ENCODE peak calls at places on chromosome 6, in eight cellular contexts. D is fibroblast of lung; G is activated naive CD4-positive, alpha-beta T cell; H is KG1; K is activated effector memory CD4-positive, alpha-beta T cell treated with anti-CD3 and anti-CD28 coated beads, Interleukin-2, amount 50 U/mL, for 16 hours; N is NCI-H1436 treated with DMSO at 0.1 percent for 48 hours; P is GM13976; Z is SW480. O is an unnamed sample.

GRCh38 chr6:42505377-42505702 is 53.6 kb upstream of the TRERF1 start:
- DNase-seq in H (no peak), Z (no peak), P (no peak), G (no peak), K (no peak), D (peak; percentile 71), N (no peak), O (peak; percentile 28)

GRCh38 chr6:149046822-149047246 is 270.7 kb upstream of the TAB2 start:
- DNase-seq in H (no peak), K (no peak), N (no peak), G (no peak), Z (no peak), D (peak; percentile 50), P (no peak), O (peak; percentile 74)

GRCh38 chr6:35081426-35081851 is 59.7 kb downstream of the TCP11 start:
- DNase-seq in N (no peak), Z (no peak), D (peak; percentile 50), P (no peak), G (no peak), K (no peak), H (no peak), O (no peak)

GRCh38 chr6:46098678-46099077 is 31.1 kb upstream of the ENPP4 start:
- DNase-seq in G (no peak), H (no peak), P (no peak), D (no peak), Z (peak; percentile 55), K (no peak), N (no peak), O (peak; percentile 37)

GRCh38 chr6:157070403-157071107 is 252.8 kb downstream of the TMEM242 start:
- DNase-seq in G (no peak), N (no peak), P (no peak), H (no peak), K (no peak), Z (no peak), D (peak; percentile 60), O (peak; percentile 73)

GRCh38 chr6:134074151-134074712 is 21.8 kb upstream of the SLC2A12 start:
- DNase-seq in N (peak; percentile 73), D (peak; percentile 19), K (no peak), G (no peak), P (no peak), Z (no peak), H (no peak), O (no peak)

GRCh38 chr6:156767603-156768467 is 9.3 kb upstream of the ARID1B start:
- DNase-seq in G (no peak), P (peak; percentile 67), Z (no peak), D (peak; percentile 29), N (no peak), K (no peak), H (no peak), O (peak; percentile 55)

GRCh38 chr6:138291036-138291848 is 73.0 kb upstream of the PBOV1 start:
- DNase-seq in D (no peak), K (no peak), Z (no peak), N (no peak), H (no peak), P (no peak), G (no peak), O (no peak)

GRCh38 chr6:43842231-43842794 is 72.3 kb downstream of the VEGFA start:
- DNase-seq in K (no peak), N (no peak), P (no peak), G (no peak), Z (no peak), D (peak; percentile 86), H (no peak), O (no peak)

GRCh38 chr6:165768961-165769360 is 105.9 kb upstream of the PDE10A start:
- DNase-seq in G (no peak), Z (no peak), P (no peak), K (no peak), D (no peak), N (no peak), H (no peak), O (no peak)

GRCh38 chr6:131795366-131795765 is 12.5 kb upstream of the ENPP1 start:
- DNase-seq in N (no peak), H (no peak), Z (no peak), D (no peak), K (no peak), G (no peak), P (no peak), O (no peak)

GRCh38 chr6:50795574-50795973 is 23.1 kb upstream of the TFAP2B start:
- DNase-seq in P (no peak), D (no peak), G (no peak), Z (no peak), N (no peak), H (no peak), K (no peak), O (no peak)

GRCh38 chr6:17334265-17334664 is 53.1 kb downstream of the RBM24 start:
- DNase-seq in P (no peak), H (no peak), Z (no peak), N (no peak), G (no peak), K (no peak), D (peak; percentile 68), O (peak; percentile 15)

GRCh38 chr6:35736982-35737412 is at the start of gene ARMC12:
- DNase-seq in D (no peak), K (no peak), Z (no peak), N (no peak), P (no peak), H (no peak), G (no peak), O (no peak)

GRCh38 chr6:88164061-88164460 is 2.1 kb downstream of the CNR1 start:
- DNase-seq in Z (no peak), N (no peak), G (no peak), D (no peak), K (no peak), H (no peak), P (no peak), O (no peak)

GRCh38 chr6:29071831-29072723 is 15.0 kb downstream of the OR2B3 start:
- DNase-seq in K (no peak), N (no peak), G (no peak), H (no peak), P (peak; percentile 26), D (peak; percentile 0), Z (peak; percentile 30), O (peak; percentile 18)

GRCh38 chr6:26249959-26250805 is 114.8 kb upstream of the BTN3A2 start:
- DNase-seq in Z (peak; percentile 70), D (peak; percentile 84), N (peak; percentile 76), H (peak; percentile 92), P (peak; percentile 65), G (peak; percentile 28), K (peak; percentile 90), O (peak; percentile 85)

GRCh38 chr6:69022991-69023390 is 387.9 kb downstream of the ADGRB3 start:
- DNase-seq in K (no peak), G (no peak), D (peak; percentile 82), H (no peak), Z (peak; percentile 11), P (no peak), N (no peak), O (peak; percentile 86)

GRCh38 chr6:122714059-122714458 is 65.5 kb upstream of the FABP7 start:
- DNase-seq in H (no peak), N (no peak), G (no peak), Z (no peak), D (no peak), K (no peak), P (no peak), O (no peak)

GRCh38 chr6:6556738-6557503 is 31.6 kb upstream of the LY86 start:
- DNase-seq in G (no peak), K (peak; percentile 71), H (peak; percentile 49), P (peak; percentile 62), N (no peak), D (no peak), Z (peak; percentile 50), O (peak; percentile 32)

GRCh38 chr6:53484409-53485280 is 60.3 kb downstream of the GCLC start:
- DNase-seq in D (peak; percentile 55), K (peak; percentile 79), N (peak; percentile 17), Z (peak; percentile 41), P (peak; percentile 21), G (peak; percentile 26), H (peak; percentile 75), O (peak; percentile 62)

GRCh38 chr6:121620002-121620740 is 184.7 kb downstream of the GJA1 start:
- DNase-seq in K (no peak), G (no peak), H (no peak), N (no peak), Z (no peak), D (no peak), P (no peak), O (no peak)

GRCh38 chr6:56448056-56448455 is 194.6 kb downstream of the DST start:
- DNase-seq in G (no peak), P (no peak), D (no peak), Z (no peak), H (no peak), K (no peak), N (no peak), O (no peak)